ENCODE peak calls at places on chromosomes 11 and 22, in four cellular contexts. Y, Z, K and O are unnamed samples.

GRCh38 chr22:43980996-43981395 is 25.8 kb downstream of the SAMM50 start:
- DNase-seq in Y (no peak), Z (no peak), K (no peak), O (no peak)

GRCh38 chr11:121740902-121741301 is 288.1 kb upstream of the SORL1-AS1 start:
- DNase-seq in Y (no peak), Z (no peak), K (no peak), O (no peak)

GRCh38 chr11:58898106-58898505 is 41.2 kb upstream of the GLYATL1 start:
- DNase-seq in Y (no peak), Z (no peak), K (no peak), O (no peak)

GRCh38 chr22:49791682-49792081 is 36.0 kb downstream of the BRD1 start:
- DNase-seq in Y (no peak), Z (no peak), K (no peak), O (no peak)

GRCh38 chr22:30424471-30425326 is 869 bp upstream of the MTFP1 start:
- DNase-seq in Y (no peak), Z (no peak), K (peak; percentile 57), O (peak; percentile 48)

GRCh38 chr11:18853086-18853720 is 61.6 kb upstream of the PTPN5 start:
- DNase-seq in Y (no peak), Z (no peak), K (peak; percentile 69), O (peak; percentile 87)

GRCh38 chr11:111347002-111347722 is 31.9 kb downstream of the POU2AF1 start:
- DNase-seq in Y (no peak), Z (no peak), K (no peak), O (no peak)

GRCh38 chr11:134736251-134737072 is 324.4 kb upstream of the B3GAT1 start:
- DNase-seq in Y (no peak), Z (no peak), K (no peak), O (no peak)

GRCh38 chr11:92861641-92862040 is 107.8 kb upstream of the MTNR1B start:
- DNase-seq in Y (no peak), Z (no peak), K (peak; percentile 27), O (peak; percentile 59)

GRCh38 chr11:58949184-58949583 is 9.9 kb downstream of the GLYATL1 start:
- DNase-seq in Y (no peak), Z (no peak), K (no peak), O (no peak)

GRCh38 chr11:68406318-68407313 is 53.9 kb upstream of the PPP6R3 start:
- DNase-seq in Y (no peak), Z (no peak), K (no peak), O (no peak)

GRCh38 chr11:76206327-76207081 is at the start of gene WNT11:
- DNase-seq in Y (no peak), Z (no peak), K (peak; percentile 93), O (peak; percentile 78)

GRCh38 chr22:44311855-44312170 is 938 bp downstream of the SHISAL1 start:
- DNase-seq in Y (no peak), Z (no peak), K (no peak), O (no peak)

GRCh38 chr11:124402326-124402922 is 3.6 kb upstream of the OR8B3 start:
- DNase-seq in Y (peak; percentile 36), Z (no peak), K (peak; percentile 62), O (peak; percentile 84)

GRCh38 chr11:75815345-75815983 is 454 bp downstream of the UVRAG start:
- DNase-seq in Y (peak; percentile 45), Z (no peak), K (no peak), O (peak; percentile 78)

GRCh38 chr11:47348859-47349258 is 3.6 kb downstream of the MYBPC3 start:
- DNase-seq in Y (no peak), Z (no peak), K (peak; percentile 74), O (peak; percentile 42)

GRCh38 chr11:122853971-122854446 is 15.7 kb downstream of the CRTAM start:
- DNase-seq in Y (no peak), Z (no peak), K (peak; percentile 82), O (peak; percentile 92)

GRCh38 chr22:38696606-38697005 is 4.1 kb downstream of the JOSD1 start:
- DNase-seq in Y (no peak), Z (no peak), K (no peak), O (no peak)